ENCODE peak calls at places on chromosomes 11 and 22, in seven cellular contexts. I, V, U, G, D, A and W are unnamed samples.

GRCh38 chr22:39215430-39216142 is 29.2 kb downstream of the PDGFB start:
- DNase-seq in A (peak), U (peak), D (no peak), V (no peak), I (no peak), G (peak), W (no peak)

GRCh38 chr11:69487849-69488542 is 6.5 kb downstream of the LINC01488 start:
- DNase-seq in G (no peak), D (no peak), I (no peak), U (no peak), A (no peak), V (no peak), W (no peak)

GRCh38 chr11:68137833-68138232 is 16.6 kb upstream of the CHKA start:
- DNase-seq in D (peak), U (no peak), I (no peak), A (no peak), G (no peak), V (no peak), W (no peak)

GRCh38 chr22:29727248-29727551 is 7.4 kb downstream of the CABP7 start:
- DNase-seq in V (no peak), D (peak), I (no peak), G (peak), U (no peak), A (peak), W (peak)

GRCh38 chr22:45205624-45205925 is 35.1 kb downstream of the KIAA0930 start:
- DNase-seq in U (no peak), A (no peak), D (no peak), V (no peak), I (no peak), G (no peak), W (no peak)

GRCh38 chr11:95375451-95375850 is 144.4 kb upstream of the SESN3 start:
- DNase-seq in U (no peak), D (no peak), A (no peak), I (no peak), G (no peak), V (no peak), W (no peak)

GRCh38 chr11:122653911-122654310 is 1.6 kb upstream of the UBASH3B start:
- DNase-seq in I (no peak), U (no peak), D (no peak), G (no peak), V (no peak), A (no peak), W (no peak)

GRCh38 chr11:76560219-76560618 is 110.3 kb downstream of the LRRC32 start:
- DNase-seq in I (no peak), A (no peak), V (no peak), U (peak), D (no peak), G (no peak), W (peak)

GRCh38 chr11:114053406-114053805 is 6.1 kb upstream of the ZBTB16 start:
- DNase-seq in U (no peak), A (no peak), V (no peak), G (no peak), D (no peak), I (no peak), W (no peak)

GRCh38 chr11:62540804-62541671 is 5.6 kb downstream of the AHNAK start:
- DNase-seq in D (no peak), U (no peak), G (no peak), V (peak), A (no peak), I (no peak), W (peak)

GRCh38 chr11:111460752-111461305 is 51.4 kb downstream of the BTG4 start:
- DNase-seq in G (no peak), I (no peak), A (no peak), V (no peak), U (no peak), D (no peak), W (no peak)

DNA sequence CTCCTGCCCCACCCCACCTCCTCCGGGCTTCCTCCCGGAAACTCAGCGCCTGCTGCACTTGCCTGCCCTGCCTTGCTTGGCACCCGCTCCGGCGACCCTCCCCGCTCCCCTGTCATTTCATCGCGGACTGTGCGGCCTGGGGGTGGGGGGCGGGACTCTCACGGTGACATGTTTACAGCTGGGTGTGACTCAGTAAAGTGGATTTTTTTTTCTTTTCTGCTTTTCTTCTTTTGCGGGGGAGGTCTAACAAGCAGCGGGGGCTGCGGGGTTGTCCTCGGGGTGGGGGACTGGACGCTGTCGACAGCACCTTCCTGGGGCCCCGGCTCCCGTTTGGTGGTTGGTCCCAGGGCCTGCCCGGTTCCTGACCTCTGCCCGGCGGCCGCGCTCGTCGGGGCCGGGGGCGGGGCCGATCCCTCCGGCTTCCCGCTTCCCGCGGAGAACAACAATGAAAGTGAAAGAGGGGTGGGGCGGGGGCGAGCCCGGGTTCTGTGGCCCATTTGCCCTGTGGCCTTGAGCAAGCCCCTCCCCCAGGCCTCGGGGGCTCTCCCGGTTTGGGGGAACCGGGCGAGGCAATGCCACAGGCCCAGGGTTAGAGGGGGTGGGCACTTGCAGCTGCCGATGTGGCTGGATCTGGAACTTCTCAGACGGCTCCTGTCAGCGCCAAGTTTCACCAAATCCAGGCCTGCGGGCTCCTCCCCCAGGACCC is 976 bp upstream of the MDK start:
- DNase-seq in A (peak), U (no peak), G (peak), V (no peak), I (no peak), D (peak), W (peak)
- TF ChIP-seq EZH2 in A (no peak), U (no peak), G (no peak), V (no peak), I (no peak), D (no peak), W (no peak)

DNA sequence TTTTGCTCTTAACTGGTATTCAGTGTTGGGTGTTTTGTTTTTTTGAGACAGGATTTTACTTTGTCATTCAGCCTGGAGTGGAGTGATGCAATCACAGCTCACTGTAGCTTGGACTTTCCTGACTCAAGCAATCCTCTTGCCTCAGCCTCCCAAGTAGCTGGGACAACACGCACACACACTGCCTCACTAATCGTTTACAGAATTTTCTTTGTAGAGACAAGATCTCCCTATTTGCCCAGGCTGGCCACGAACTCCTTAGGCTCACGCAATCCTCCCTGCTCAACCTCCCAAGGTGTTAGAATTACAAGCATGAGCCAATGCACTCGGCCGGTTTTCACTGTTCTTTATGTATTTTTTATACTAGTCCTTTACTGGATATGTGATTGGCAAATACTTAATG is 51.0 kb upstream of the IGLL5 start:
- DNase-seq in V (no peak), I (no peak), G (no peak), U (no peak), D (no peak), A (peak), W (no peak)
- H2AFZ ChIP-seq in V (no peak), I (no peak), G (no peak), U (no peak), D (no peak), A (no peak), W (no peak)

GRCh38 chr22:35991168-35991567 is 37.5 kb downstream of the RBFOX2 start:
- DNase-seq in D (no peak), A (no peak), V (no peak), I (no peak), U (no peak), G (no peak), W (no peak)

GRCh38 chr22:35986085-35986484 is 42.5 kb downstream of the RBFOX2 start:
- DNase-seq in D (no peak), U (no peak), V (no peak), A (no peak), G (no peak), I (no peak), W (peak)

GRCh38 chr22:35987487-35987886 is 41.1 kb downstream of the RBFOX2 start:
- DNase-seq in D (peak), V (no peak), I (no peak), A (no peak), G (no peak), U (no peak), W (no peak)

GRCh38 chr22:35985361-35985760 is 43.3 kb downstream of the RBFOX2 start:
- DNase-seq in A (no peak), U (no peak), I (no peak), D (no peak), G (no peak), V (no peak), W (no peak)

GRCh38 chr22:35987994-35988393 is 40.6 kb downstream of the RBFOX2 start:
- DNase-seq in V (no peak), I (no peak), U (no peak), D (peak), A (no peak), G (no peak), W (no peak)
- TF ChIP-seq POLR2AphosphoS5 in V (no peak), I (no peak), U (no peak), D (no peak), A (no peak), G (no peak), W (no peak)

GRCh38 chr11:281486-282161 is 3.4 kb downstream of the NLRP6 start:
- DNase-seq in A (no peak), U (no peak), I (no peak), V (no peak), D (no peak), G (no peak), W (no peak)

GRCh38 chr11:279966-280761 is 2.0 kb downstream of the NLRP6 start:
- DNase-seq in U (no peak), D (no peak), V (no peak), G (peak), I (no peak), A (no peak), W (no peak)

GRCh38 chr11:282171-282570 is 4.0 kb downstream of the NLRP6 start:
- DNase-seq in I (no peak), A (no peak), V (no peak), U (no peak), D (no peak), G (no peak), W (no peak)

GRCh38 chr11:279040-279965 is 1.1 kb downstream of the NLRP6 start:
- DNase-seq in U (no peak), V (no peak), I (no peak), G (no peak), A (no peak), D (no peak), W (no peak)

DNA sequence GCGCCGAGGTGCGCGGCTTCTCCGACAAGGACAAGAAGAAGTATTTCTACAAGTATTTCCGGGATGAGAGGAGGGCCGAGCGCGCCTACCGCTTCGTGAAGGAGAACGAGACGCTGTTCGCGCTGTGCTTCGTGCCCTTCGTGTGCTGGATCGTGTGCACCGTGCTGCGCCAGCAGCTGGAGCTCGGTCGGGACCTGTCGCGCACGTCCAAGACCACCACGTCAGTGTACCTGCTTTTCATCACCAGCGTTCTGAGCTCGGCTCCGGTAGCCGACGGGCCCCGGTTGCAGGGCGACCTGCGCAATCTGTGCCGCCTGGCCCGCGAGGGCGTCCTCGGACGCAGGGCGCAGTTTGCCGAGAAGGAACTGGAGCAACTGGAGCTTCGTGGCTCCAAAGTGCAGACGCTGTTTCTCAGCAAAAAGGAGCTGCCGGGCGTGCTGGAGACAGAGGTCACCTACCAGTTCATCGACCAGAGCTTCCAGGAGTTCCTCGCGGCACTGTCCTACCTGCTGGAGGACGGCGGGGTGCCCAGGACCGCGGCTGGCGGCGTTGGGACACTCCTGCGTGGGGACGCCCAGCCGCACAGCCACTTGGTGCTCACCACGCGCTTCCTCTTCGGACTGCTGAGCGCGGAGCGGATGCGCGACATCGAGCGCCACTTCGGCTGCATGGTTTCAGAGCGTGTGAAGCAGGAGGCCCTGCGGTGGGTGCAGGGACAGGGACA is 2.7 kb downstream of the NLRP6 start:
- DNase-seq in I (no peak), U (no peak), G (peak), D (no peak), A (no peak), V (no peak), W (no peak)
- TF ChIP-seq EZH2 in I (no peak), U (no peak), G (no peak), D (no peak), A (no peak), V (no peak), W (peak)

GRCh38 chr11:396511-396947 is 2.5 kb downstream of the PKP3 start:
- DNase-seq in G (peak), U (no peak), V (no peak), D (peak), I (no peak), A (no peak), W (peak)
- H2AFZ ChIP-seq in G (no peak), U (no peak), V (no peak), D (no peak), I (no peak), A (no peak), W (peak)

GRCh38 chr11:124673333-124674167 is at the start of the genes SIAE and SPA17:
- DNase-seq in G (peak), I (peak), V (peak), D (peak), U (peak), A (peak), W (peak)
- TF ChIP-seq POLR2AphosphoS5 in G (peak), I (peak), V (no peak), D (peak), U (peak), A (peak), W (peak)

GRCh38 chr11:75430692-75431532 is 2.1 kb downstream of the KLHL35 start:
- DNase-seq in D (no peak), V (no peak), I (no peak), U (no peak), G (no peak), A (no peak), W (peak)
- TF ChIP-seq EZH2 in D (peak), V (peak), I (peak), U (no peak), G (peak), A (no peak), W (peak)

DNA sequence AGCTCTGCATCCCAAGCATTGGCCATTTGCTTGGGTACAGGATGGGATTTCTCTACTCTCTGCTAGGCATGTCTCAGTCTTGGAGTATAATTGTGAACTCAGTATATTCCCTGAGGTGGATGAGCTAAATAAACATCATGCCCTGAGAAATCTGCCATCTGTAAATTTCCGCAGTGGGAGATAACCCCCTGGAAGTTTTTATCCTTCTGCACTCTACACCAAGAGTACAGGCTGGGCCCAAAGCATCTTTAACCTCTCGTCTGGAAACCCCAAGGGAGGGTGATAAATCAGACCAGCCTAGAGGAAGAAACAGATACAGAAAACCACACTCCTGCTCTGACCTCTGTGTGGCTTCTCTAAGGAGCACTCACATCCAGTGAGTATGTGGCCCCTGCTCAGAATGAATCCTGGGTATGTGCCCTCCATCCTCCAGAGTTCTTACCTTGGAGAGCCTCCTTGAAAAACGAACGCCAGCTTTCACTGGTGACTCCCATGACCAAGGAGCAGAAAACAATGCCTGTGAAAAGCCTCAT is 1.1 kb downstream of the SAA4 start:
- DNase-seq in D (no peak), V (no peak), A (no peak), I (no peak), G (no peak), U (no peak), W (no peak)
- H2AFZ ChIP-seq in D (no peak), V (no peak), A (no peak), I (no peak), G (peak), U (no peak), W (no peak)

GRCh38 chr11:8033791-8034585 is 46.9 kb downstream of the EIF3F start:
- DNase-seq in V (no peak), A (no peak), G (no peak), D (no peak), U (no peak), I (no peak), W (no peak)

GRCh38 chr11:8034604-8035224 is 46.3 kb upstream of the TUB start:
- DNase-seq in D (no peak), A (no peak), G (no peak), V (no peak), U (no peak), I (no peak), W (no peak)

GRCh38 chr11:8032576-8033311 is 45.6 kb downstream of the EIF3F start:
- DNase-seq in V (no peak), I (no peak), A (no peak), D (no peak), G (peak), U (no peak), W (no peak)

GRCh38 chr11:8032122-8032521 is 45.0 kb downstream of the EIF3F start:
- DNase-seq in U (no peak), A (no peak), D (no peak), G (no peak), I (no peak), V (no peak), W (no peak)

GRCh38 chr11:8033312-8033715 is 46.2 kb downstream of the EIF3F start:
- DNase-seq in G (peak), D (peak), U (peak), V (no peak), I (no peak), A (peak), W (peak)
- TF ChIP-seq POLR2AphosphoS5 in G (no peak), D (no peak), U (no peak), V (no peak), I (no peak), A (no peak), W (no peak)